ENCODE peak calls at places on chromosomes 16 and 17, in nine cellular contexts. N is ascending aorta, G is NCI-H1436, K is caudate nucleus, X is small intestine, T is RCC 7860, O is Peyer's patch, M is NCI-H446 treated with DMSO at 0.1 percent for 48 hours, V is AG09319. D is an unnamed sample.

GRCh38 chr17:4329838-4330237 is 36.6 kb downstream of the UBE2G1 start:
- DNase-seq in O (no peak), K (no peak), V (no peak), X (no peak), G (no peak), M (no peak), N (no peak), T (peak; percentile 86), D (no peak)

GRCh38 chr16:2032285-2033056 is 5.8 kb downstream of the NHERF2 start:
- DNase-seq in O (no peak), K (peak; percentile 57), T (no peak), G (no peak), M (no peak), X (no peak), V (no peak), N (no peak), D (no peak)

GRCh38 chr16:13148836-13149235 is 247.4 kb downstream of the SHISA9 start:
- DNase-seq in T (no peak), X (no peak), G (no peak), K (peak; percentile 12), N (no peak), O (no peak), V (no peak), M (no peak), D (no peak)

GRCh38 chr17:79840989-79841286 is 1.7 kb upstream of the CBX4 start:
- DNase-seq in M (no peak), N (no peak), G (no peak), T (no peak), K (no peak), V (no peak), X (no peak), O (no peak), D (no peak)

GRCh38 chr17:51372345-51373004 is 112.1 kb downstream of the UTP18 start:
- DNase-seq in N (peak; percentile 9), T (peak; percentile 73), G (no peak), X (peak; percentile 24), O (no peak), M (peak; percentile 82), K (peak; percentile 72), V (no peak), D (peak; percentile 36)

GRCh38 chr17:9768381-9768934 is 22.9 kb downstream of the DHRS7C start:
- DNase-seq in V (no peak), X (peak; percentile 24), N (no peak), K (no peak), M (no peak), G (peak; percentile 13), T (peak; percentile 48), O (no peak), D (no peak)

GRCh38 chr17:45413498-45413923 is 19.2 kb downstream of the ARHGAP27 start:
- DNase-seq in G (no peak), V (no peak), X (peak; percentile 97), N (no peak), M (no peak), O (peak; percentile 93), K (no peak), T (no peak), D (no peak)

GRCh38 chr17:76968707-76969597 is 100.7 kb downstream of the MGAT5B start:
- DNase-seq in M (no peak), V (no peak), K (no peak), N (no peak), O (no peak), G (peak; percentile 99), X (peak; percentile 33), T (no peak), D (no peak)

GRCh38 chr17:69473801-69474170 is 59.3 kb downstream of the MAP2K6 start:
- DNase-seq in N (no peak), T (no peak), K (no peak), V (no peak), X (no peak), G (no peak), O (no peak), M (no peak), D (no peak)

GRCh38 chr17:11644265-11645212 is 46.3 kb downstream of the DNAH9 start:
- DNase-seq in M (peak; percentile 26), N (no peak), O (peak; percentile 54), T (peak; percentile 60), G (peak; percentile 81), V (no peak), X (peak; percentile 83), K (peak; percentile 57), D (no peak)

GRCh38 chr16:11359370-11359769 is 14.1 kb downstream of the RMI2 start:
- DNase-seq in N (no peak), T (peak; percentile 7), K (no peak), O (no peak), M (no peak), X (no peak), G (no peak), V (no peak), D (no peak)

GRCh38 chr17:29836643-29837042 is 93.4 kb downstream of the SSH2 start:
- DNase-seq in G (no peak), T (no peak), N (no peak), O (no peak), V (no peak), M (no peak), X (no peak), K (no peak), D (no peak)

GRCh38 chr16:67552476-67552875 is 9.8 kb upstream of the CTCF start:
- DNase-seq in G (no peak), X (no peak), K (no peak), O (no peak), M (no peak), V (no peak), N (no peak), T (no peak), D (no peak)

GRCh38 chr17:47952181-47953021 is 5.3 kb downstream of the PRR15L start:
- DNase-seq in O (peak; percentile 88), T (no peak), X (peak; percentile 99), N (no peak), G (no peak), M (no peak), V (no peak), K (no peak), D (no peak)

GRCh38 chr16:65392831-65393565 is 271.1 kb upstream of the CDH11 start:
- DNase-seq in K (no peak), M (no peak), V (no peak), N (no peak), G (no peak), O (no peak), T (no peak), X (no peak), D (no peak)

GRCh38 chr16:49382916-49383315 is 9.3 kb downstream of the C16orf78 start:
- DNase-seq in V (no peak), K (no peak), M (no peak), O (no peak), N (no peak), X (no peak), G (no peak), T (no peak), D (no peak)

GRCh38 chr16:31501966-31502348 is 6.2 kb downstream of the RUSF1 start:
- DNase-seq in X (no peak), T (no peak), N (no peak), O (no peak), K (no peak), V (no peak), M (no peak), G (no peak), D (no peak)

GRCh38 chr17:42928714-42929496 is 28.3 kb downstream of the G6PC1 start:
- DNase-seq in K (no peak), M (peak; percentile 19), O (no peak), T (peak; percentile 48), N (peak; percentile 15), G (peak; percentile 61), X (peak; percentile 86), V (peak; percentile 72), D (peak; percentile 64)

GRCh38 chr17:74165811-74166365 is 37.6 kb upstream of the RPL38 start:
- DNase-seq in M (no peak), K (peak; percentile 15), V (no peak), X (no peak), N (no peak), G (no peak), T (no peak), O (no peak), D (no peak)

GRCh38 chr16:87278191-87279093 is 38.8 kb downstream of the C16orf95 start:
- DNase-seq in T (peak; percentile 55), V (peak; percentile 62), G (peak; percentile 6), X (peak; percentile 67), N (no peak), K (peak; percentile 45), O (peak; percentile 83), M (no peak), D (peak; percentile 45)

GRCh38 chr17:3801043-3801746 is at the start of gene ITGAE:
- DNase-seq in M (no peak), O (no peak), X (peak; percentile 32), K (no peak), N (no peak), V (no peak), G (no peak), T (no peak), D (no peak)

GRCh38 chr17:70168044-70168978 is 1.0 kb upstream of the KCNJ2 start:
- DNase-seq in M (peak; percentile 67), X (peak; percentile 75), V (peak; percentile 36), N (no peak), T (peak; percentile 25), K (peak; percentile 74), G (peak; percentile 75), O (peak; percentile 73), D (peak; percentile 90)

GRCh38 chr17:42866216-42866615 is 15.2 kb downstream of the AOC3 start:
- DNase-seq in V (no peak), K (no peak), N (no peak), M (no peak), O (no peak), X (no peak), T (no peak), G (no peak), D (no peak)

GRCh38 chr16:85631230-85631629 is 18.1 kb downstream of the GSE1 start:
- DNase-seq in O (no peak), T (no peak), V (no peak), M (no peak), G (no peak), N (no peak), X (no peak), K (no peak), D (no peak)

GRCh38 chr16:11315499-11315898 is 29.8 kb upstream of the RMI2 start:
- DNase-seq in O (no peak), N (no peak), V (no peak), M (no peak), T (peak; percentile 95), X (no peak), K (no peak), G (no peak), D (no peak)